ENCODE peak calls at places on chromosomes 3 and 15, in seven cellular contexts. D, J, N, L, G, C and M are unnamed samples.

GRCh38 chr15:67373971-67374370 is 119.4 kb downstream of the IQCH start:
- ATAC-seq in D (no peak), J (no peak), N (no peak), L (no peak), G (no peak), C (no peak), M (no peak)

GRCh38 chr3:182238141-182238540 is 526.4 kb downstream of the SOX2 start:
- ATAC-seq in D (peak), J (no peak), N (no peak), L (no peak), G (peak), C (no peak), M (no peak)

GRCh38 chr3:171615742-171616141 is 155.5 kb upstream of the TNIK start:
- ATAC-seq in D (peak), J (no peak), N (no peak), L (peak), G (peak), C (no peak), M (no peak)

GRCh38 chr3:183591881-183592521 is 36.5 kb upstream of the KLHL6 start:
- ATAC-seq in D (no peak), J (no peak), N (peak), L (no peak), G (no peak), C (no peak), M (peak)

GRCh38 chr3:187277129-187277462 is 14.4 kb downstream of the MASP1 start:
- ATAC-seq in D (no peak), J (no peak), N (no peak), L (no peak), G (no peak), C (no peak), M (no peak)

GRCh38 chr3:11037241-11037873 is 44.8 kb downstream of the SLC6A1 start:
- ATAC-seq in D (no peak), J (no peak), N (no peak), L (no peak), G (no peak), C (no peak), M (no peak)

GRCh38 chr15:62110000-62110851 is 43.4 kb downstream of the C2CD4A start:
- ATAC-seq in D (peak), J (no peak), N (peak), L (peak), G (peak), C (peak), M (no peak)

GRCh38 chr3:52480768-52481715 is 14.1 kb upstream of the STAB1 start:
- ATAC-seq in D (no peak), J (no peak), N (no peak), L (no peak), G (no peak), C (no peak), M (no peak)

GRCh38 chr15:63596666-63597032 is 538 bp upstream of the FBXL22 start:
- ATAC-seq in D (peak), J (no peak), N (no peak), L (no peak), G (no peak), C (no peak), M (no peak)

GRCh38 chr3:63951492-63951891 is 39.3 kb upstream of the SCAANT1 start:
- ATAC-seq in D (no peak), J (no peak), N (no peak), L (no peak), G (no peak), C (no peak), M (no peak)